ENCODE peak calls at places on chromosomes 16 and 17, in eight cellular contexts. G is CD4-positive, alpha-beta T cell; N is thoracic aorta; W is lung; Y is cardiac fibroblast; P is sigmoid colon; B is PC-3; T is HFFc6. D is an unnamed sample.

GRCh38 chr16:85750827-85751641 is at the start of gene C16orf74:
- DNase-seq in G (no peak), N (no peak), W (no peak), Y (peak; percentile 67), P (no peak), B (peak; percentile 71), T (peak; percentile 20), D (no peak)

GRCh38 chr17:27848941-27849340 is 44.2 kb downstream of the LYRM9 start:
- DNase-seq in G (no peak), N (no peak), W (no peak), Y (no peak), P (no peak), B (no peak), T (no peak), D (no peak)

GRCh38 chr16:1291576-1291974 is 17.9 kb upstream of the UBE2I start:
- DNase-seq in G (no peak), N (no peak), W (no peak), Y (no peak), P (no peak), B (no peak), T (no peak), D (no peak)

GRCh38 chr17:76132574-76133338 is 8.3 kb downstream of the FOXJ1 start:
- DNase-seq in G (no peak), N (no peak), W (peak; percentile 77), Y (no peak), P (peak; percentile 60), B (peak; percentile 84), T (no peak), D (peak; percentile 93)

GRCh38 chr17:71431146-71431545 is 689.7 kb upstream of the SOX9 start:
- DNase-seq in G (no peak), N (no peak), W (no peak), Y (no peak), P (no peak), B (no peak), T (no peak), D (no peak)

GRCh38 chr17:57357392-57357784 is 101.1 kb downstream of the MSI2 start:
- DNase-seq in G (no peak), N (no peak), W (peak; percentile 75), Y (no peak), P (no peak), B (peak; percentile 67), T (no peak), D (no peak)

GRCh38 chr17:75658237-75658636 is 8.7 kb downstream of the RECQL5 start:
- DNase-seq in G (no peak), N (no peak), W (no peak), Y (no peak), P (no peak), B (no peak), T (no peak), D (no peak)

GRCh38 chr17:42908872-42909700 is 8.5 kb downstream of the G6PC1 start:
- DNase-seq in G (no peak), N (no peak), W (no peak), Y (no peak), P (no peak), B (peak; percentile 35), T (no peak), D (no peak)

GRCh38 chr17:74740641-74741387 is 3.8 kb downstream of the RAB37 start:
- DNase-seq in G (no peak), N (no peak), W (no peak), Y (no peak), P (no peak), B (no peak), T (no peak), D (no peak)

GRCh38 chr16:64445649-64446048 is 676.2 kb downstream of the CDH11 start:
- DNase-seq in G (no peak), N (no peak), W (no peak), Y (no peak), P (no peak), B (no peak), T (no peak), D (no peak)

GRCh38 chr16:57092786-57093301 is 461 bp downstream of the CPNE2 start:
- DNase-seq in G (peak; percentile 49), N (no peak), W (no peak), Y (peak; percentile 26), P (no peak), B (peak; percentile 11), T (no peak), D (peak; percentile 44)

GRCh38 chr16:11759163-11759834 is 16.6 kb upstream of the TXNDC11 start:
- DNase-seq in G (no peak), N (no peak), W (no peak), Y (no peak), P (no peak), B (no peak), T (no peak), D (no peak)

GRCh38 chr17:63156986-63157385 is 191.0 kb downstream of the TANC2 start:
- DNase-seq in G (no peak), N (no peak), W (no peak), Y (no peak), P (no peak), B (no peak), T (no peak), D (no peak)

GRCh38 chr17:63641678-63642077 is 19.5 kb downstream of the MAP3K3 start:
- DNase-seq in G (no peak), N (no peak), W (peak; percentile 42), Y (no peak), P (no peak), B (no peak), T (no peak), D (no peak)

GRCh38 chr16:54397190-54397835 is 110.7 kb upstream of the IRX3 start:
- DNase-seq in G (no peak), N (no peak), W (no peak), Y (no peak), P (no peak), B (no peak), T (peak; percentile 53), D (no peak)

GRCh38 chr17:58282442-58282841 is 1.7 kb upstream of the MPO start:
- DNase-seq in G (no peak), N (no peak), W (no peak), Y (no peak), P (no peak), B (no peak), T (no peak), D (no peak)

GRCh38 chr17:68349157-68349556 is 57.9 kb downstream of the ARSG start:
- DNase-seq in G (no peak), N (no peak), W (no peak), Y (no peak), P (no peak), B (no peak), T (no peak), D (no peak)

GRCh38 chr17:46194393-46195216 is 1.4 kb upstream of the KANSL1 start:
- DNase-seq in G (no peak), N (no peak), W (no peak), Y (peak; percentile 63), P (no peak), B (peak; percentile 66), T (peak; percentile 31), D (no peak)

GRCh38 chr17:26792486-26792885 is 501.4 kb upstream of the WSB1 start:
- DNase-seq in G (no peak), N (no peak), W (no peak), Y (peak; percentile 10), P (no peak), B (no peak), T (no peak), D (no peak)

GRCh38 chr16:30609928-30610839 is at the start of gene ZNF689:
- DNase-seq in G (peak; percentile 90), N (peak; percentile 72), W (peak; percentile 93), Y (peak; percentile 98), P (peak; percentile 98), B (peak; percentile 95), T (peak; percentile 95), D (peak; percentile 96)
- TF ChIP-seq CTCF in G (no peak), N (no peak), W (no peak), Y (no peak), P (no peak), B (peak; percentile 9), T (no peak), D (no peak)

GRCh38 chr16:49594706-49595534 is 221.3 kb downstream of the C16orf78 start:
- DNase-seq in G (no peak), N (no peak), W (no peak), Y (no peak), P (no peak), B (no peak), T (no peak), D (no peak)

GRCh38 chr16:49596119-49596518 is 222.5 kb downstream of the C16orf78 start:
- DNase-seq in G (no peak), N (no peak), W (no peak), Y (peak; percentile 56), P (no peak), B (no peak), T (no peak), D (no peak)

GRCh38 chr16:49592507-49593422 is 219.2 kb downstream of the C16orf78 start:
- DNase-seq in G (peak; percentile 39), N (no peak), W (no peak), Y (peak; percentile 43), P (no peak), B (peak; percentile 17), T (no peak), D (peak; percentile 19)

GRCh38 chr16:49590166-49590871 is 216.7 kb downstream of the C16orf78 start:
- DNase-seq in G (no peak), N (no peak), W (no peak), Y (no peak), P (no peak), B (no peak), T (no peak), D (no peak)

GRCh38 chr16:49593423-49594040 is 219.9 kb downstream of the C16orf78 start:
- DNase-seq in G (no peak), N (no peak), W (no peak), Y (no peak), P (no peak), B (no peak), T (no peak), D (no peak)
- TF ChIP-seq CTCF in G (no peak), N (no peak), W (no peak), Y (no peak), P (no peak), B (no peak), T (no peak), D (no peak)

GRCh38 chr17:51926448-51926847 is 232.1 kb downstream of the CA10 start:
- DNase-seq in G (no peak), N (no peak), W (no peak), Y (no peak), P (no peak), B (no peak), T (no peak), D (no peak)
- TF ChIP-seq CTCF in G (no peak), N (no peak), W (no peak), Y (no peak), P (no peak), B (no peak), T (no peak), D (no peak)

GRCh38 chr17:81810476-81810875 is 6.5 kb downstream of the GCGR start:
- DNase-seq in G (no peak), N (no peak), W (no peak), Y (no peak), P (no peak), B (no peak), T (no peak), D (no peak)

GRCh38 chr17:81807839-81808238 is 3.9 kb downstream of the GCGR start:
- DNase-seq in G (no peak), N (no peak), W (no peak), Y (no peak), P (no peak), B (no peak), T (no peak), D (no peak)

GRCh38 chr17:81810892-81811704 is 7.1 kb downstream of the GCGR start:
- DNase-seq in G (no peak), N (no peak), W (no peak), Y (no peak), P (no peak), B (no peak), T (no peak), D (no peak)

GRCh38 chr17:81808778-81809555 is 5.0 kb downstream of the GCGR start:
- DNase-seq in G (no peak), N (no peak), W (no peak), Y (no peak), P (no peak), B (no peak), T (no peak), D (no peak)

GRCh38 chr17:81809556-81809998 is 5.6 kb downstream of the GCGR start:
- DNase-seq in G (no peak), N (no peak), W (no peak), Y (no peak), P (no peak), B (no peak), T (no peak), D (no peak)
- TF ChIP-seq CTCF in G (no peak), N (no peak), W (no peak), Y (no peak), P (no peak), B (no peak), T (no peak), D (no peak)

D was measured in progenitor cell of endocrine pancreas.